ENCODE peak calls at places on chromosomes 2 and 18, in seven cellular contexts. One of them, this sample, is unnamed.

GRCh38 chr2:203533696-203534471 is 1.2 kb downstream of the RAPH1 start:
- DNase-seq in GM12891: no peak
- DNase-seq in ELR: peak
- DNase-seq in amygdala: no peak
- DNase-seq in skeletal muscle cell: peak
- DNase-seq in choroid plexus epithelial cell: peak
- DNase-seq in iPS DF 6.9: no peak
- DNase-seq in this sample: peak

GRCh38 chr2:217156801-217157200 is 296.9 kb upstream of the TNP1 start:
- DNase-seq in choroid plexus epithelial cell: no peak
- DNase-seq in skeletal muscle cell: no peak
- DNase-seq in amygdala: no peak
- DNase-seq in iPS DF 6.9: no peak
- DNase-seq in ELR: no peak
- DNase-seq in GM12891: no peak
- DNase-seq in this sample: no peak

GRCh38 chr2:223121317-223121716 is 69.3 kb downstream of the KCNE4 start:
- DNase-seq in amygdala: no peak
- DNase-seq in GM12891: no peak
- DNase-seq in iPS DF 6.9: no peak
- DNase-seq in ELR: no peak
- DNase-seq in choroid plexus epithelial cell: no peak
- DNase-seq in skeletal muscle cell: no peak
- DNase-seq in this sample: peak

GRCh38 chr2:235616846-235617245 is 123.0 kb downstream of the AGAP1 start:
- DNase-seq in GM12891: no peak
- DNase-seq in amygdala: no peak
- DNase-seq in iPS DF 6.9: no peak
- DNase-seq in skeletal muscle cell: peak
- DNase-seq in ELR: no peak
- DNase-seq in choroid plexus epithelial cell: peak
- DNase-seq in this sample: no peak

GRCh38 chr2:15584767-15585469 is 6.8 kb upstream of the DDX1 start:
- DNase-seq in skeletal muscle cell: no peak
- DNase-seq in choroid plexus epithelial cell: peak
- DNase-seq in GM12891: no peak
- DNase-seq in ELR: peak
- DNase-seq in iPS DF 6.9: no peak
- DNase-seq in amygdala: no peak
- DNase-seq in this sample: peak

GRCh38 chr2:79101024-79101423 is 13.2 kb upstream of the REG1B start:
- DNase-seq in GM12891: no peak
- DNase-seq in amygdala: no peak
- DNase-seq in skeletal muscle cell: no peak
- DNase-seq in iPS DF 6.9: no peak
- DNase-seq in ELR: no peak
- DNase-seq in choroid plexus epithelial cell: no peak
- DNase-seq in this sample: no peak

GRCh38 chr2:11532434-11533055 is 1.3 kb upstream of the GREB1 start:
- DNase-seq in amygdala: no peak
- DNase-seq in GM12891: no peak
- DNase-seq in choroid plexus epithelial cell: peak
- DNase-seq in iPS DF 6.9: no peak
- DNase-seq in ELR: peak
- DNase-seq in skeletal muscle cell: no peak
- DNase-seq in this sample: no peak

GRCh38 chr2:190533968-190534309 is 583 bp downstream of the NEMP2 start:
- DNase-seq in ELR: peak
- DNase-seq in iPS DF 6.9: no peak
- DNase-seq in choroid plexus epithelial cell: peak
- DNase-seq in amygdala: no peak
- DNase-seq in GM12891: no peak
- DNase-seq in skeletal muscle cell: no peak
- DNase-seq in this sample: no peak

GRCh38 chr18:66046025-66046602 is 295.3 kb downstream of the CDH7 start:
- DNase-seq in iPS DF 6.9: no peak
- DNase-seq in amygdala: no peak
- DNase-seq in skeletal muscle cell: no peak
- DNase-seq in ELR: no peak
- DNase-seq in GM12891: no peak
- DNase-seq in choroid plexus epithelial cell: no peak
- DNase-seq in this sample: no peak

GRCh38 chr2:240655931-240656886 is 26.5 kb downstream of the AQP12B start:
- DNase-seq in skeletal muscle cell: peak
- DNase-seq in GM12891: peak
- DNase-seq in ELR: peak
- DNase-seq in choroid plexus epithelial cell: peak
- DNase-seq in iPS DF 6.9: no peak
- DNase-seq in amygdala: no peak
- DNase-seq in this sample: peak

GRCh38 chr2:235330775-235331438 is 162.9 kb upstream of the AGAP1 start:
- DNase-seq in skeletal muscle cell: peak
- DNase-seq in choroid plexus epithelial cell: peak
- DNase-seq in iPS DF 6.9: no peak
- DNase-seq in amygdala: no peak
- DNase-seq in ELR: peak
- DNase-seq in GM12891: no peak
- DNase-seq in this sample: peak

GRCh38 chr2:218859994-218860831 is 608 bp downstream of the WNT6 start:
- DNase-seq in amygdala: no peak
- DNase-seq in choroid plexus epithelial cell: no peak
- DNase-seq in GM12891: peak
- DNase-seq in ELR: no peak
- DNase-seq in skeletal muscle cell: no peak
- DNase-seq in iPS DF 6.9: no peak
- DNase-seq in this sample: no peak

GRCh38 chr2:104429978-104430740 is 423.8 kb upstream of the POU3F3 start:
- DNase-seq in choroid plexus epithelial cell: no peak
- DNase-seq in amygdala: peak
- DNase-seq in iPS DF 6.9: no peak
- DNase-seq in ELR: no peak
- DNase-seq in skeletal muscle cell: no peak
- DNase-seq in GM12891: no peak
- DNase-seq in this sample: no peak

GRCh38 chr18:49464718-49465598 is 4.5 kb upstream of the DYM start:
- DNase-seq in GM12891: no peak
- DNase-seq in choroid plexus epithelial cell: peak
- DNase-seq in ELR: peak
- DNase-seq in skeletal muscle cell: no peak
- DNase-seq in iPS DF 6.9: peak
- DNase-seq in amygdala: no peak
- DNase-seq in this sample: peak

GRCh38 chr2:10282621-10283105 is 20.0 kb upstream of the HPCAL1 start:
- DNase-seq in GM12891: no peak
- DNase-seq in ELR: no peak
- DNase-seq in iPS DF 6.9: no peak
- DNase-seq in choroid plexus epithelial cell: no peak
- DNase-seq in amygdala: no peak
- DNase-seq in skeletal muscle cell: no peak
- DNase-seq in this sample: no peak

GRCh38 chr2:26619096-26619495 is 22.1 kb downstream of the CIB4 start:
- DNase-seq in amygdala: no peak
- DNase-seq in choroid plexus epithelial cell: no peak
- DNase-seq in GM12891: no peak
- DNase-seq in iPS DF 6.9: no peak
- DNase-seq in skeletal muscle cell: no peak
- DNase-seq in ELR: no peak
- DNase-seq in this sample: no peak

GRCh38 chr2:8573234-8573941 is 108.5 kb upstream of the ID2 start:
- DNase-seq in iPS DF 6.9: no peak
- DNase-seq in amygdala: no peak
- DNase-seq in choroid plexus epithelial cell: no peak
- DNase-seq in GM12891: no peak
- DNase-seq in skeletal muscle cell: no peak
- DNase-seq in ELR: no peak
- DNase-seq in this sample: no peak

GRCh38 chr2:152464853-152465470 is 130.0 kb downstream of the FMNL2 start:
- DNase-seq in ELR: no peak
- DNase-seq in iPS DF 6.9: no peak
- DNase-seq in skeletal muscle cell: no peak
- DNase-seq in choroid plexus epithelial cell: no peak
- DNase-seq in GM12891: no peak
- DNase-seq in amygdala: no peak
- DNase-seq in this sample: no peak

GRCh38 chr2:100320547-100321180 is 1.6 kb downstream of the LONRF2 start:
- DNase-seq in skeletal muscle cell: no peak
- DNase-seq in ELR: no peak
- DNase-seq in amygdala: no peak
- DNase-seq in choroid plexus epithelial cell: no peak
- DNase-seq in iPS DF 6.9: no peak
- DNase-seq in GM12891: no peak
- DNase-seq in this sample: no peak